ENCODE peak calls at places on chromosomes 16 and 17, in four cellular contexts. M is NCI-H1092 treated with DMSO at 0.1 percent for 48 hours; T is activated T-cell treated with anti-CD3 and anti-CD28 coated beads, Interleukin-2, amount 50 U/mL, for 4 hours; A is EL. K is an unnamed sample.

GRCh38 chr17:59652119-59652518 is 32.4 kb downstream of the CLTC start:
- DNase-seq in A (peak), M (no peak), T (no peak), K (peak)

GRCh38 chr16:46757339-46758050 is 9.4 kb upstream of the MYLK3 start:
- DNase-seq in M (peak), A (no peak), T (no peak), K (no peak)

GRCh38 chr17:61139219-61139618 is 260.4 kb upstream of the TBX2 start:
- DNase-seq in A (peak), T (peak), M (no peak), K (peak)

GRCh38 chr17:76384222-76384986 is at the start of gene SPHK1:
- DNase-seq in T (peak), M (no peak), A (peak), K (no peak)

GRCh38 chr16:2038359-2039285 is 9.0 kb downstream of the NTHL1 start:
- DNase-seq in A (no peak), M (no peak), T (no peak), K (no peak)

GRCh38 chr17:64357191-64357981 is 33.3 kb downstream of the PECAM1 start:
- DNase-seq in A (peak), M (peak), T (no peak), K (peak)

GRCh38 chr17:82977586-82977985 is 101.8 kb upstream of the METRNL start:
- DNase-seq in T (no peak), M (no peak), A (no peak), K (no peak)

GRCh38 chr17:79851461-79851817 is 12.2 kb upstream of the CBX4 start:
- DNase-seq in M (no peak), T (no peak), A (no peak), K (no peak)

GRCh38 chr16:86353185-86353584 is 157.1 kb upstream of the FOXF1 start:
- DNase-seq in M (no peak), A (peak), T (no peak), K (peak)

GRCh38 chr17:16239931-16240330 is 22.9 kb downstream of the PIGL start:
- DNase-seq in A (no peak), M (no peak), T (no peak), K (no peak)

GRCh38 chr16:16045311-16045710 is 95.9 kb downstream of the ABCC1 start:
- DNase-seq in M (no peak), A (no peak), T (no peak), K (no peak)

GRCh38 chr16:63289834-63290460 is 1253.7 kb upstream of the CDH8 start:
- DNase-seq in A (no peak), M (peak), T (no peak), K (no peak)

GRCh38 chr17:63332286-63332685 is 113.8 kb downstream of the CYB561 start:
- DNase-seq in M (no peak), A (no peak), T (no peak), K (no peak)

GRCh38 chr17:43403846-43404245 is 5.1 kb downstream of the ARL4D start:
- DNase-seq in T (no peak), M (no peak), A (no peak), K (no peak)

GRCh38 chr16:9016824-9017223 is 53.1 kb upstream of the USP7 start:
- DNase-seq in T (no peak), M (no peak), A (no peak), K (no peak)

GRCh38 chr17:60089097-60089844 is 10.6 kb upstream of the HEATR6 start:
- DNase-seq in M (no peak), T (no peak), A (no peak), K (no peak)

GRCh38 chr17:67700720-67701119 is 17.0 kb upstream of the NOL11 start:
- DNase-seq in M (no peak), T (no peak), A (no peak), K (no peak)

GRCh38 chr16:52494145-52494544 is 52.8 kb downstream of the TOX3 start:
- DNase-seq in M (peak), A (no peak), T (no peak), K (no peak)

GRCh38 chr16:89061590-89062380 is 31.9 kb upstream of the ACSF3 start:
- DNase-seq in A (no peak), T (no peak), M (no peak), K (no peak)

GRCh38 chr17:59380474-59380873 is 49.0 kb downstream of the YPEL2 start:
- DNase-seq in A (no peak), T (no peak), M (no peak), K (no peak)

GRCh38 chr17:59565959-59566324 is 532 bp downstream of the DHX40 start:
- DNase-seq in A (peak), T (peak), M (peak), K (peak)

GRCh38 chr16:46662123-46662522 is 26.9 kb downstream of the VPS35 start:
- DNase-seq in A (no peak), M (no peak), T (no peak), K (no peak)

GRCh38 chr17:65557349-65558310 is 3.8 kb downstream of the AXIN2 start:
- DNase-seq in M (no peak), A (peak), T (no peak), K (no peak)

GRCh38 chr16:3756113-3756512 is 38.8 kb upstream of the TRAP1 start:
- DNase-seq in M (no peak), A (no peak), T (no peak), K (no peak)

GRCh38 chr16:75254359-75254837 is 3.0 kb upstream of the BCAR1 start:
- DNase-seq in M (no peak), A (peak), T (no peak), K (no peak)

GRCh38 chr17:28371245-28372202 is at the start of gene SARM1:
- DNase-seq in T (peak), M (peak), A (peak), K (peak)

GRCh38 chr17:41710472-41711090 is 1.6 kb upstream of the GAST start:
- DNase-seq in M (peak), T (no peak), A (peak), K (no peak)

GRCh38 chr16:88437367-88437964 is 15.6 kb upstream of the ZFPM1 start:
- DNase-seq in T (peak), A (peak), M (peak), K (no peak)

GRCh38 chr16:2726923-2727322 is 6.9 kb upstream of the PRSS27 start:
- DNase-seq in A (no peak), T (no peak), M (no peak), K (no peak)

GRCh38 chr17:63542942-63543821 is 7.1 kb upstream of the DCAF7 start:
- DNase-seq in T (no peak), A (no peak), M (no peak), K (no peak)

GRCh38 chr17:56902350-56902749 is 11.5 kb downstream of the TRIM25 start:
- DNase-seq in M (no peak), T (no peak), A (peak), K (no peak)

GRCh38 chr17:2466936-2467335 is 44.8 kb downstream of the METTL16 start:
- DNase-seq in A (no peak), M (no peak), T (no peak), K (no peak)

GRCh38 chr17:19461139-19461538 is 50.1 kb downstream of the RNF112 start:
- DNase-seq in M (no peak), A (no peak), T (no peak), K (no peak)

GRCh38 chr16:165539-166374 is at the start of gene HBM:
- DNase-seq in T (no peak), A (no peak), M (no peak), K (no peak)

GRCh38 chr16:86865866-86866675 is 287.7 kb downstream of the FOXL1 start:
- DNase-seq in A (no peak), M (peak), T (no peak), K (no peak)

GRCh38 chr17:57604771-57605733 is 140.0 kb downstream of the CCDC182 start:
- DNase-seq in T (no peak), M (peak), A (no peak), K (peak)

GRCh38 chr17:83125515-83126274 is 46.3 kb downstream of the METRNL start:
- DNase-seq in T (no peak), M (no peak), A (no peak), K (no peak)

GRCh38 chr17:67558740-67559380 is 158.9 kb upstream of the NOL11 start:
- DNase-seq in A (no peak), T (no peak), M (no peak), K (no peak)

K was measured in AG04450.